ENCODE peak calls at places on chromosome 16, in eight cellular contexts. P is stomach, O is body of pancreas, N is upper lobe of left lung, F is spleen, S is esophagus squamous epithelium, W is transverse colon, J is prostate gland. Q is an unnamed sample.
A peak's percentile ranks its signal among the peaks of the same experiment; 100 is the strongest.

GRCh38 chr16:83458612-83459011 is 349.2 kb upstream of the HSBP1 start:
- DNase-seq in P (no peak), O (no peak), N (no peak), F (no peak), S (no peak), W (no peak), J (no peak), Q (no peak)

GRCh38 chr16:67000384-67001158 is 12.2 kb downstream of the CES4A start:
- DNase-seq in P (peak; percentile 75), O (peak; percentile 85), N (peak; percentile 89), F (peak; percentile 88), S (no peak), W (peak; percentile 77), J (peak; percentile 62), Q (peak; percentile 60)

GRCh38 chr16:4968879-4969278 is 10.7 kb downstream of the SEC14L5 start:
- DNase-seq in P (no peak), O (no peak), N (no peak), F (no peak), S (no peak), W (no peak), J (no peak), Q (no peak)

GRCh38 chr16:49986351-49987124 is 38.5 kb upstream of the CNEP1R1 start:
- DNase-seq in P (peak; percentile 27), O (no peak), N (no peak), F (no peak), S (no peak), W (no peak), J (no peak), Q (no peak)

GRCh38 chr16:53817117-53817516 is 113.2 kb downstream of the FTO start:
- DNase-seq in P (no peak), O (no peak), N (no peak), F (no peak), S (no peak), W (no peak), J (no peak), Q (no peak)

GRCh38 chr16:27444015-27444414 is 42.0 kb downstream of the IL21R start:
- DNase-seq in P (no peak), O (no peak), N (no peak), F (peak; percentile 37), S (no peak), W (no peak), J (no peak), Q (no peak)

GRCh38 chr16:27319257-27319965 is 5.6 kb downstream of the IL4R start:
- DNase-seq in P (no peak), O (no peak), N (peak; percentile 12), F (peak; percentile 35), S (no peak), W (no peak), J (no peak), Q (no peak)

GRCh38 chr16:72785886-72786285 is 262.0 kb downstream of the ZFHX3 start:
- DNase-seq in P (no peak), O (no peak), N (no peak), F (no peak), S (no peak), W (no peak), J (no peak), Q (no peak)

GRCh38 chr16:21283521-21284289 is 5.6 kb upstream of the CRYM start:
- DNase-seq in P (peak; percentile 30), O (peak; percentile 47), N (peak; percentile 55), F (peak; percentile 76), S (no peak), W (peak; percentile 56), J (peak; percentile 58), Q (no peak)

GRCh38 chr16:20899503-20900298 is 457 bp downstream of the DCUN1D3 start:
- DNase-seq in P (no peak), O (no peak), N (no peak), F (peak; percentile 87), S (no peak), W (no peak), J (no peak), Q (peak; percentile 18)

GRCh38 chr16:63057342-63057741 is 1021.1 kb upstream of the CDH8 start:
- DNase-seq in P (no peak), O (no peak), N (no peak), F (no peak), S (no peak), W (no peak), J (no peak), Q (no peak)

GRCh38 chr16:85606920-85607319 is 6.2 kb upstream of the GSE1 start:
- DNase-seq in P (no peak), O (no peak), N (no peak), F (no peak), S (no peak), W (no peak), J (no peak), Q (no peak)

GRCh38 chr16:85716680-85717038 is 27.9 kb upstream of the GINS2 start:
- DNase-seq in P (no peak), O (no peak), N (no peak), F (no peak), S (no peak), W (no peak), J (no peak), Q (no peak)

GRCh38 chr16:11949527-11949926 is 7.7 kb upstream of the NPIPB2 start:
- DNase-seq in P (no peak), O (peak; percentile 30), N (peak; percentile 85), F (no peak), S (no peak), W (peak; percentile 23), J (peak; percentile 16), Q (no peak)

GRCh38 chr16:27110524-27110896 is 43.8 kb downstream of the C16orf82 start:
- DNase-seq in P (no peak), O (no peak), N (no peak), F (no peak), S (no peak), W (no peak), J (no peak), Q (no peak)

GRCh38 chr16:86806838-86807351 is 228.5 kb downstream of the FOXL1 start:
- DNase-seq in P (no peak), O (no peak), N (no peak), F (no peak), S (no peak), W (no peak), J (no peak), Q (no peak)

GRCh38 chr16:48330847-48331204 is 54.4 kb downstream of the SIAH1 start:
- DNase-seq in P (no peak), O (no peak), N (no peak), F (no peak), S (no peak), W (no peak), J (no peak), Q (no peak)

GRCh38 chr16:80680046-80680445 is 124.4 kb downstream of the CDYL2 start:
- DNase-seq in P (no peak), O (no peak), N (no peak), F (no peak), S (no peak), W (no peak), J (no peak), Q (no peak)

GRCh38 chr16:78768226-78768625 is 668.8 kb downstream of the WWOX start:
- DNase-seq in P (no peak), O (no peak), N (no peak), F (no peak), S (no peak), W (no peak), J (no peak), Q (no peak)

GRCh38 chr16:80466024-80466986 is 74.5 kb upstream of the DYNLRB2 start:
- DNase-seq in P (peak; percentile 77), O (peak; percentile 75), N (peak; percentile 54), F (peak; percentile 89), S (no peak), W (peak; percentile 72), J (peak; percentile 55), Q (peak; percentile 79)

GRCh38 chr16:11161974-11162373 is 94.0 kb downstream of the SOCS1 start:
- DNase-seq in P (no peak), O (no peak), N (no peak), F (peak; percentile 42), S (no peak), W (no peak), J (no peak), Q (no peak)

GRCh38 chr16:89444151-89444723 is 46.1 kb downstream of the ANKRD11 start:
- DNase-seq in P (no peak), O (no peak), N (no peak), F (peak; percentile 35), S (no peak), W (no peak), J (no peak), Q (no peak)
- H3K4me1 ChIP-seq in P (peaks cover 79% of the 10 kb centered on the region), O (peaks cover 86% of the 10 kb centered on the region), N (peaks cover 91% of the 10 kb centered on the region), F (peaks cover 97% of the 10 kb centered on the region), S (peaks cover 53% of the 10 kb centered on the region), W (peaks cover 73% of the 10 kb centered on the region), J (peaks cover 32% of the 10 kb centered on the region), Q (peaks cover 69% of the 10 kb centered on the region)

GRCh38 chr16:84548971-84549844 is 44.7 kb upstream of the MEAK7 start:
- DNase-seq in P (no peak), O (no peak), N (no peak), F (peak; percentile 90), S (no peak), W (no peak), J (no peak), Q (no peak)

GRCh38 chr16:84547539-84548058 is 43.1 kb upstream of the MEAK7 start:
- DNase-seq in P (no peak), O (no peak), N (no peak), F (peak; percentile 41), S (no peak), W (no peak), J (no peak), Q (no peak)

GRCh38 chr16:84552135-84552534 is 47.7 kb upstream of the MEAK7 start:
- DNase-seq in P (no peak), O (no peak), N (no peak), F (peak; percentile 59), S (no peak), W (no peak), J (no peak), Q (no peak)

GRCh38 chr16:84548508-84548907 is 44.0 kb upstream of the MEAK7 start:
- DNase-seq in P (no peak), O (no peak), N (no peak), F (peak; percentile 76), S (no peak), W (no peak), J (no peak), Q (no peak)

DNA sequence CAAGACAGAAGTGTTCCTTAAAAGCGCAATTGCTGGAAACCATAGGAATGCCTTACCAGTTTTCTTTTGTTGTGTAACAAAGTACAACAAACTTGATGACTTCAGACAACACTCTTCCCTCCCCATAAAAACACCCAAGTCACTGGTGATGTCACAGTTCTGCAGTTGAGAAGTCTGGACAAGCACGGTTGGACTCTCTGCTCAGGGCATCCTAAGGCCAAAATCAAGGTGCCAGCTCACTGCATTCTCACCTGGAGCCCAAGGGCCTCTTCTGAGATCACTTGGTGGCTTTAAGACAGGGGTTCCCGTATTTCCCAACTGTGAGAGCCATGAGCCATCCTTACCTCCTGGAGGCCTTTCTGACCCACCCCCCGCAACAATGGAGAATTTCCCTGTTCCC is 45.6 kb upstream of the MEAK7 start:
- DNase-seq in P (no peak), O (no peak), N (no peak), F (peak; percentile 2), S (no peak), W (no peak), J (no peak), Q (no peak)
- TF ChIP-seq POLR2A in P (no peak), O (no peak), N (no peak), F (no peak), S (no peak), W (no peak), J (no peak), Q (no peak)

GRCh38 chr16:23301251-23302044 is 654 bp upstream of the SCNN1B start:
- DNase-seq in P (no peak), O (no peak), N (no peak), F (no peak), S (no peak), W (no peak), J (no peak), Q (no peak)
- H3K4me3 ChIP-seq in P (peak overlapping the region; percentile 40), O (no peak overlapping the region), N (peak overlapping the region; percentile 55), F (peak overlapping the region; percentile 60), S (peak overlapping the region; percentile 55), W (peak overlapping the region; percentile 69), J (peak overlapping the region; percentile 39), Q (no peak overlapping the region)

GRCh38 chr16:19136549-19137196 is 22.9 kb downstream of the ITPRIPL2 start:
- DNase-seq in P (no peak), O (peak; percentile 21), N (peak; percentile 56), F (no peak), S (no peak), W (peak; percentile 36), J (no peak), Q (peak; percentile 50)
- H3K4me1 ChIP-seq in P (peaks cover 25% of the 10 kb centered on the region), O (no peaks in the 10 kb centered on the region), N (peaks cover 58% of the 10 kb centered on the region), F (peaks cover 6% of the 10 kb centered on the region), S (peaks cover 65% of the 10 kb centered on the region), W (peaks cover 27% of the 10 kb centered on the region), J (peaks cover 15% of the 10 kb centered on the region), Q (peaks cover 16% of the 10 kb centered on the region)

Q was measured in tibial nerve.